ENCODE peak calls at places on chromosomes 5 and 9, in six cellular contexts. O, X, M, R, N and F are unnamed samples.
A peak's percentile ranks its signal among the peaks of the same experiment; 100 is the strongest.

GRCh38 chr5:10157085-10157669 is 92.5 kb downstream of the ATPSCKMT start:
- DNase-seq in R (no peak), O (no peak), X (no peak), M (no peak), N (no peak), F (no peak)

GRCh38 chr5:83085106-83085505 is 7.8 kb downstream of the XRCC4 start:
- DNase-seq in M (no peak), N (no peak), O (no peak), X (no peak), R (no peak), F (no peak)

GRCh38 chr5:118675247-118675646 is 313.1 kb downstream of the DTWD2 start:
- DNase-seq in X (no peak), R (no peak), N (no peak), M (no peak), O (no peak), F (no peak)

GRCh38 chr5:113804264-113804663 is 290.8 kb downstream of the YTHDC2 start:
- DNase-seq in M (no peak), O (no peak), R (no peak), X (no peak), N (no peak), F (no peak)

GRCh38 chr5:1537166-1538154 is 13.7 kb upstream of the LPCAT1 start:
- DNase-seq in X (peak; percentile 26), R (no peak), O (no peak), N (no peak), M (no peak), F (no peak)

GRCh38 chr5:173454764-173455598 is 126.8 kb upstream of the STC2 start:
- DNase-seq in O (peak; percentile 64), N (peak; percentile 96), M (no peak), R (peak; percentile 26), X (peak; percentile 96), F (no peak)

GRCh38 chr9:84411647-84412267 is 71.2 kb upstream of the SLC28A3 start:
- DNase-seq in N (no peak), M (no peak), O (no peak), R (no peak), X (no peak), F (no peak)

GRCh38 chr9:134585746-134586706 is 55.6 kb upstream of the COL5A1 start:
- DNase-seq in X (peak; percentile 76), R (peak; percentile 30), O (no peak), N (no peak), M (no peak), F (no peak)

GRCh38 chr5:150637245-150638052 is 3.0 kb upstream of the SYNPO start:
- DNase-seq in X (peak; percentile 90), R (no peak), M (no peak), N (peak; percentile 60), O (peak; percentile 26), F (peak; percentile 63)

GRCh38 chr9:79382044-79382443 is 189.7 kb upstream of the TLE4 start:
- DNase-seq in N (no peak), R (no peak), X (no peak), M (no peak), O (no peak), F (no peak)

GRCh38 chr5:59759600-59760357 is 133.7 kb downstream of the PDE4D start:
- DNase-seq in M (no peak), N (no peak), R (no peak), X (peak; percentile 79), O (no peak), F (no peak)

GRCh38 chr5:41924526-41924871 is 582 bp upstream of the FBXO4 start:
- DNase-seq in N (no peak), M (no peak), X (no peak), O (peak; percentile 22), R (no peak), F (no peak)

GRCh38 chr9:128863647-128864046 is 18.1 kb downstream of the KYAT1 start:
- DNase-seq in R (peak; percentile 81), M (peak; percentile 90), N (no peak), O (peak; percentile 77), X (peak; percentile 59), F (peak; percentile 80)

GRCh38 chr5:40165789-40166728 is 513.7 kb upstream of the PTGER4 start:
- DNase-seq in X (peak; percentile 4), M (no peak), R (peak; percentile 31), O (no peak), N (no peak), F (no peak)
- TF ChIP-seq CTCF in X (no peak), M (no peak), R (no peak), O (peak; percentile 25), N (peak; percentile 7), F (no peak)

GRCh38 chr9:100167176-100167575 is 68.1 kb downstream of the INVS start:
- DNase-seq in X (no peak), R (no peak), N (no peak), M (no peak), O (no peak), F (no peak)

GRCh38 chr9:100170085-100170484 is 71.0 kb downstream of the INVS start:
- DNase-seq in N (no peak), R (no peak), X (no peak), O (no peak), M (no peak), F (no peak)

GRCh38 chr9:100170556-100170955 is 71.5 kb downstream of the INVS start:
- DNase-seq in M (no peak), X (peak; percentile 26), O (no peak), R (no peak), N (no peak), F (no peak)

GRCh38 chr9:100167912-100168775 is 69.1 kb downstream of the INVS start:
- DNase-seq in X (no peak), O (no peak), R (no peak), M (no peak), N (no peak), F (no peak)
- TF ChIP-seq CTCF in X (peak; percentile 10), O (no peak), R (no peak), M (no peak), N (no peak), F (no peak)

DNA sequence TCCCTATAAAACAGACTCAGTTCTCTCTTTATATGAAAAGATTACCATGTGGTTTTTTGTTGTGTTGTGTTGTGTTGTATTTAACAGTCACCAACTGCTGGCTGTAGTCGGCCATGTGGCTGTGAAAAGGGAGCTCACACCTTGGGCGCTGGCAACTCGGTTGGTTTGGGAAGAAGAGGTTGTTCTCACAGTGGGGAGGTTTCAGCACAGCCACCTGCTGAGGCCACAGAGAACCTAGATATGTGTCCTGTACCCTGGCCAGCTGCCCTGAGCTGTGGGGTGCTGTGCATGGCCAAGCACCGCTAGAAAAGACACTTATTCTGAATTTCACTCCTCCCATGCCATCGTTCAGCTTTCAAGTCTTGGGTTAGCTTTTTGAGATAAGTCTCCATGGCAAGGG is 58.8 kb downstream of the SYK start:
- DNase-seq in X (no peak), M (no peak), O (no peak), R (no peak), N (no peak), F (no peak)
- TF ChIP-seq CTCF in X (no peak), M (no peak), O (no peak), R (no peak), N (no peak), F (no peak)

DNA sequence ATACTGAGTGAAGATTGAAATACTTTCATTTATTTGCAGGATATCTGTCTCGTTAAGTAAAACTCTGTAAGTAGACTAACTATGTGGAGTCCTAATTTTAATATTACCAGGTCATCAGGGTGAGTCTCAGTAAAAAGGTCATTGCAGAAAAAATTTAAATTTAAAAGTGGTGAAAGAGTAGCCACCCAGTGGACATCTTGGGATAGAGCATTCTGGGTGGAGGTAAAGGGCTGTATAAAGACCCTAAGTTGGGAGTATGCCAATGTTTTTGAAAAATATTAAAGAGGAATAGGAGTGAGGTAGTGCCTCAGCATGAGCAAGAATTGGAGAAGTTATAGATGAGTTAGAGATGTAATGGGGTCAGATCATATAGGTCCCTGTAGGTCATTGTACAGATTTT is 145.5 kb downstream of the HMHB1 start:
- DNase-seq in O (no peak), N (no peak), X (no peak), M (no peak), R (no peak), F (no peak)
- TF ChIP-seq CTCF in O (no peak), N (peak; percentile 24), X (peak; percentile 40), M (peak; percentile 60), R (peak; percentile 29), F (no peak)

DNA sequence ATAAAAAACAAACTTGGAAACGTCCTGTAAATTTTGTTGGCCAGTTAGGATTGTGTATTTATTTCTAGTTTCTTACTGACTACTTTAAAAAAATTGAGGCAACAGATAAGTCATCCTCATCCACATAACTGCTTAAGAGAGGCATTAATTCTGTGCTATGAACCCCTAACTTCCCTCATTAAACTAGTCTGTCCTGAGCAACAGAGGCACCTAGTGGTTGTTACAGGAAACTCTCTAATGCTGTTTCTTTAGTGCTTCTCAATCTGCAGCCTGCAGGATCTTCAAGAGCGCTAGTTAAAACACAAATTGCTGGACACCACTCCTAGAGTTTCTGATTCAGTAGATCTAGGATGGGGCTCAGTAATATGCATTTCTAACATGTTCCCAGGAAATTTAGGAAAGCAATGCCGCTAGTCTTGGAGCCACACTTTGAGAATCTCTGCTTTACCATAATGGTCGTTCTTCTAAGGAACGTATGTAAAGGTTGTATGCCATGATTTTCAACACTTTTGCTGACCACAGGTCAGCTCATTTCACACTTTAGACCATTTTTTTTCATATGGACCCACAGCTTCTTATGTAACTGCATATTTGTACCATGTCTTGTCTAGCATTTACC is 410.1 kb upstream of the SMARCA2 start:
- DNase-seq in M (peak; percentile 10), R (peak; percentile 70), N (peak; percentile 6), O (no peak), X (peak; percentile 3), F (no peak)
- TF ChIP-seq CTCF in M (peak; percentile 60), R (peak; percentile 86), N (peak; percentile 36), O (peak; percentile 34), X (peak; percentile 41), F (no peak)

GRCh38 chr5:124649548-124650501 is 96.6 kb downstream of the ZNF608 start:
- DNase-seq in X (peak; percentile 88), M (no peak), R (peak; percentile 94), O (peak; percentile 77), N (peak; percentile 95), F (peak; percentile 77)
- TF ChIP-seq CTCF in X (no peak), M (no peak), R (no peak), O (no peak), N (no peak), F (no peak)

GRCh38 chr9:12659220-12659619 is 34.0 kb upstream of the TYRP1 start:
- DNase-seq in M (no peak), X (no peak), R (no peak), N (no peak), O (no peak), F (no peak)
- TF ChIP-seq CTCF in M (no peak), X (no peak), R (no peak), N (no peak), O (no peak), F (no peak)